ENCODE peak calls at places on chromosome 7, in nine cellular contexts. Q, V, W, N, D, A, P, J and C are unnamed samples.

GRCh38 chr7:93811198-93811597 is 79.4 kb downstream of the TFPI2 start:
- DNase-seq in Q (no peak), V (no peak), W (no peak), N (no peak), D (no peak), A (no peak), P (no peak), J (no peak), C (no peak)

GRCh38 chr7:49037348-49038210 is 113.2 kb downstream of the CDC14C start:
- DNase-seq in Q (no peak), V (no peak), W (no peak), N (no peak), D (no peak), A (no peak), P (no peak), J (no peak), C (no peak)

GRCh38 chr7:28107960-28108359 is 72.6 kb downstream of the JAZF1 start:
- DNase-seq in Q (no peak), V (no peak), W (no peak), N (no peak), D (no peak), A (peak; percentile 75), P (peak; percentile 54), J (no peak), C (no peak)

GRCh38 chr7:23333671-23334246 is 34.6 kb downstream of the MALSU1 start:
- DNase-seq in Q (peak; percentile 96), V (no peak), W (no peak), N (no peak), D (no peak), A (peak; percentile 96), P (peak; percentile 99), J (no peak), C (no peak)

GRCh38 chr7:148944935-148945934 is 61.1 kb upstream of the EZH2 start:
- DNase-seq in Q (peak; percentile 46), V (no peak), W (no peak), N (no peak), D (no peak), A (peak; percentile 54), P (peak; percentile 69), J (no peak), C (no peak)

GRCh38 chr7:114414151-114415053 is at the start of gene FOXP2:
- DNase-seq in Q (no peak), V (no peak), W (no peak), N (no peak), D (no peak), A (no peak), P (no peak), J (no peak), C (no peak)

GRCh38 chr7:88357295-88357694 is 50.6 kb upstream of the STEAP4 start:
- DNase-seq in Q (no peak), V (no peak), W (peak; percentile 23), N (no peak), D (no peak), A (peak; percentile 63), P (no peak), J (peak; percentile 35), C (no peak)

GRCh38 chr7:36659638-36660341 is 64.5 kb downstream of the AOAH start:
- DNase-seq in Q (no peak), V (no peak), W (no peak), N (no peak), D (no peak), A (no peak), P (no peak), J (no peak), C (no peak)

GRCh38 chr7:69967699-69968450 is 369.6 kb downstream of the AUTS2 start:
- DNase-seq in Q (no peak), V (no peak), W (no peak), N (no peak), D (no peak), A (no peak), P (no peak), J (no peak), C (no peak)

GRCh38 chr7:9498303-9498702 is 1064.9 kb downstream of the NXPH1 start:
- DNase-seq in Q (no peak), V (no peak), W (no peak), N (no peak), D (no peak), A (no peak), P (no peak), J (no peak), C (no peak)

GRCh38 chr7:149736478-149737360 is 36.7 kb downstream of the ZNF467 start:
- DNase-seq in Q (no peak), V (no peak), W (no peak), N (no peak), D (no peak), A (no peak), P (no peak), J (no peak), C (no peak)

GRCh38 chr7:24133691-24134090 is 150.3 kb upstream of the NPY start:
- DNase-seq in Q (no peak), V (no peak), W (no peak), N (no peak), D (no peak), A (no peak), P (no peak), J (no peak), C (no peak)

GRCh38 chr7:229184-229964 is 37.0 kb downstream of the FAM20C start:
- DNase-seq in Q (peak; percentile 87), V (no peak), W (no peak), N (no peak), D (peak; percentile 71), A (no peak), P (peak; percentile 98), J (no peak), C (no peak)

GRCh38 chr7:458511-459245 is 61.0 kb downstream of the PDGFA start:
- DNase-seq in Q (no peak), V (no peak), W (peak; percentile 5), N (no peak), D (no peak), A (no peak), P (no peak), J (no peak), C (no peak)

GRCh38 chr7:121398246-121398645 is 2.1 kb upstream of the FAM3C start:
- DNase-seq in Q (no peak), V (no peak), W (no peak), N (no peak), D (no peak), A (peak; percentile 15), P (peak; percentile 7), J (no peak), C (no peak)

GRCh38 chr7:26127411-26127810 is 24.6 kb upstream of the NFE2L3 start:
- DNase-seq in Q (no peak), V (no peak), W (no peak), N (no peak), D (no peak), A (no peak), P (no peak), J (no peak), C (no peak)

GRCh38 chr7:43108255-43109011 is 4.0 kb upstream of the HECW1 start:
- DNase-seq in Q (no peak), V (peak; percentile 30), W (peak; percentile 93), N (peak; percentile 56), D (no peak), A (peak; percentile 79), P (peak; percentile 64), J (peak; percentile 88), C (peak; percentile 87)

GRCh38 chr7:3393862-3394261 is 92.8 kb downstream of the SDK1 start:
- DNase-seq in Q (no peak), V (no peak), W (no peak), N (no peak), D (no peak), A (no peak), P (no peak), J (no peak), C (no peak)

GRCh38 chr7:2200584-2200980 is 32.2 kb downstream of the MAD1L1 start:
- DNase-seq in Q (no peak), V (no peak), W (no peak), N (no peak), D (no peak), A (no peak), P (no peak), J (no peak), C (no peak)

GRCh38 chr7:32161708-32162107 is 91.5 kb upstream of the PDE1C start:
- DNase-seq in Q (peak; percentile 84), V (no peak), W (no peak), N (no peak), D (no peak), A (peak; percentile 41), P (peak; percentile 98), J (no peak), C (no peak)

GRCh38 chr7:20786779-20787651 is at the start of gene SP8:
- DNase-seq in Q (no peak), V (no peak), W (peak; percentile 87), N (no peak), D (no peak), A (no peak), P (no peak), J (peak; percentile 72), C (no peak)

GRCh38 chr7:134450296-134451000 is 8.5 kb downstream of the AKR1B1 start:
- DNase-seq in Q (no peak), V (no peak), W (no peak), N (no peak), D (no peak), A (peak; percentile 36), P (peak; percentile 35), J (no peak), C (no peak)

GRCh38 chr7:126529833-126530232 is 722.9 kb downstream of the GRM8 start:
- DNase-seq in Q (no peak), V (no peak), W (no peak), N (no peak), D (no peak), A (peak; percentile 2), P (no peak), J (no peak), C (no peak)

GRCh38 chr7:147013820-147014219 is 897.2 kb downstream of the CNTNAP2 start:
- DNase-seq in Q (no peak), V (no peak), W (no peak), N (no peak), D (no peak), A (no peak), P (no peak), J (no peak), C (no peak)

GRCh38 chr7:35694161-35694783 is 663 bp downstream of the HERPUD2 start:
- DNase-seq in Q (no peak), V (no peak), W (no peak), N (no peak), D (no peak), A (peak; percentile 23), P (peak; percentile 35), J (no peak), C (no peak)

GRCh38 chr7:18408461-18408860 is 87.1 kb upstream of the HDAC9 start:
- DNase-seq in Q (peak; percentile 80), V (no peak), W (no peak), N (no peak), D (no peak), A (peak; percentile 86), P (peak; percentile 95), J (no peak), C (no peak)

GRCh38 chr7:94251-94801 is 98.0 kb upstream of the FAM20C start:
- DNase-seq in Q (no peak), V (no peak), W (no peak), N (no peak), D (no peak), A (no peak), P (no peak), J (no peak), C (peak; percentile 25)

GRCh38 chr7:27917774-27918314 is 177.9 kb downstream of the TAX1BP1 start:
- DNase-seq in Q (no peak), V (no peak), W (no peak), N (no peak), D (no peak), A (peak; percentile 64), P (peak; percentile 91), J (no peak), C (no peak)

GRCh38 chr7:123433665-123434064 is 100.7 kb downstream of the IQUB start:
- DNase-seq in Q (no peak), V (no peak), W (no peak), N (no peak), D (no peak), A (peak; percentile 5), P (no peak), J (no peak), C (no peak)

GRCh38 chr7:417625-417889 is 102.1 kb downstream of the PDGFA start:
- DNase-seq in Q (no peak), V (no peak), W (no peak), N (no peak), D (no peak), A (no peak), P (no peak), J (no peak), C (no peak)

GRCh38 chr7:131976411-131976810 is 420.0 kb upstream of the PODXL start:
- DNase-seq in Q (no peak), V (no peak), W (no peak), N (no peak), D (no peak), A (no peak), P (no peak), J (no peak), C (no peak)